ENCODE peak calls at places on chromosomes 16 and 17, in four cellular contexts. U is transverse colon, M is left ventricle myocardium inferior, F is colonic mucosa. Z is an unnamed sample.

GRCh38 chr16:27929818-27930217 is 133.7 kb downstream of the GSG1L start:
- DNase-seq in U (no peak), M (no peak), F (no peak), Z (no peak)

GRCh38 chr17:73533127-73533526 is 111.1 kb downstream of the SDK2 start:
- DNase-seq in U (no peak), M (peak), F (no peak), Z (no peak)

GRCh38 chr16:20763461-20764232 is at the start of gene ACSM3:
- DNase-seq in U (peak), M (no peak), F (peak), Z (no peak)

GRCh38 chr16:63925221-63925620 is 1196.6 kb downstream of the CDH11 start:
- DNase-seq in U (no peak), M (no peak), F (no peak), Z (no peak)

GRCh38 chr16:89005201-89006035 is 28.4 kb upstream of the CBFA2T3 start:
- DNase-seq in U (no peak), M (no peak), F (no peak), Z (no peak)

GRCh38 chr17:1232331-1232730 is 37.9 kb upstream of the BHLHA9 start:
- DNase-seq in U (no peak), M (no peak), F (no peak), Z (no peak)

GRCh38 chr17:13374203-13375143 is 227.3 kb downstream of the HS3ST3A1 start:
- DNase-seq in U (no peak), M (no peak), F (no peak), Z (no peak)

GRCh38 chr17:5262417-5262816 is 19.7 kb upstream of the RABEP1 start:
- DNase-seq in U (no peak), M (no peak), F (no peak), Z (no peak)

GRCh38 chr16:79004281-79004680 is 596.3 kb downstream of the MAF start:
- DNase-seq in U (no peak), M (no peak), F (no peak), Z (no peak)

DNA sequence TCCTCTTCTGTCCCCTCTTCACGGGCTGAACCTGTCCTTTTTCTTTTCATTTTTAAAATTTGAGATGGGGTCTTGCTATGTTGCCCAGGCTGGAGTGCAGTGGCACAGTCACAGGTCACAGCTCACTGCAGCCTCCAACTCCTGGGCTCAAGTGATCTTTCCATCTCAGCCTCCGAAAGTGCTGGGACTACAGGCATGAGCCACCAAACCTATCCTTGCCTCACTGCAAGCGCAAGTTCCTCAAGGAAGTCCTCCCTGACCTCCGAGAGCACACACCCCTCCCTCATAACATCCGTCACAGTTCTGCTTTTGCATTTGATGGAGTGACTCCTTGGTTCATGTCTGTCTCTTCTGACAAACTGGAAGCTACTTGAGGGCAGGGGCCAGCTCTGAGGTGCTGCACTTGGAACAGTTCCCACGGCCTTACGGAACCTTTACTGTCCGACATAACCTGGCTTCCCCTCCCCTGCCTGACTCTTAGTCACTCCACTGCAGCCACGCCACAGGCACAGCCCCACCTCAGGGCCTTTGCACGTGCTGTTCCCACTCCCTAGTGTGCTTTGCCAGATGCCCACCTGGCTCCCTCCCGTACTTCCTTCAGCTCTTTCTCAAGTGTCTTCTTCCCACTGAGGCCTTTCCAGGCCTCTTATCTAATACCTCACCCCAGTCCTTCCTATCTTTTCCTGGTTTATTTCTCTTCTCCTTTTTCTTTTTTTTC is 4.4 kb downstream of the TBX6 start:
- DNase-seq in U (no peak), M (no peak), F (no peak), Z (no peak)
- TF ChIP-seq CTCF in U (no peak), M (no peak), F (no peak), Z (no peak)

GRCh38 chr16:49464877-49465504 is 91.4 kb downstream of the C16orf78 start:
- DNase-seq in U (no peak), M (no peak), F (peak), Z (no peak)
- TF ChIP-seq CTCF in U (peak), M (peak), F (peak), Z (peak)

GRCh38 chr17:45311406-45311761 is 5.4 kb downstream of the MAP3K14 start:
- DNase-seq in U (no peak), M (no peak), F (no peak), Z (no peak)
- TF ChIP-seq CTCF in U (no peak), M (no peak), F (no peak), Z (no peak)

DNA sequence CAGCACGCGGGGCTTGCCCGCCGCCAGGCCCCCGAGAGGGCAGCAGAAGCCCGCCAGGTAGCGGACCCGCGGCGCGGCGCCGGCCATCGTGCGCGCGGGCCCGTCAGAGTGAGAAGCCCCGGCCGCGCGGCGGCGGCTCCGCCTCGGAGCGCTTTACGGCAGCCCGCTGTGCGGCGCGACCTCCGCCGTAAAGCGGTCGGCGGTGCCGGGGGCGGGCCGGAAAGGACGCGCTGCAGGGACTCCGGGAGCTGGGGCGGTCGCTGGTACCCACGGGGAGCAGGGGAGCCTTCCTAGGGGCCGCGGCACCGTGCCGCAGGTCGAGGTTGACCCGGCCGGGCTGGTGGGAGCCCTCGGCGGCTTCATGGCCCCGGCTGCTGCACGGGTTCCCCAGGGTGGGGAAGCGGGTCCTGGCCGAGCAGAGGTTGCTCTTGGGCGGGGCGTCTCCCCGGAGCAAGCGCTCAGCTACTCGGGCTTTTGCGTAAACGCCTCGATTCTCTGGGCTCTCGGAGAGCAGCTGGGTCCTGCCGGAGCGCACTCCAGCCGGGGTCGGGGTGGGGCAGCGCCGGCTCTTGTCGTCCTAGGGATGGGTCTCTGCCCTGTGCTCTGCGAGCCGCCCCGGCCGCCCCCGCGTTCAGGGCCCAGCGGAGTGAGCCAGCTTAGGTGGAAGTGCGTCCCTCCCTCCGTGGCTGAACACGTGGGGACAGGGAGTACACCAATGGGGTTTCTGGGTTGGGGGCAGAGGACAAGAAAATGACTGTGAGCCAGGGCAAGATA is at the start of gene FAAP100:
- DNase-seq in U (peak), M (peak), F (peak), Z (peak)
- TF ChIP-seq CTCF in U (no peak), M (no peak), F (no peak), Z (no peak)

DNA sequence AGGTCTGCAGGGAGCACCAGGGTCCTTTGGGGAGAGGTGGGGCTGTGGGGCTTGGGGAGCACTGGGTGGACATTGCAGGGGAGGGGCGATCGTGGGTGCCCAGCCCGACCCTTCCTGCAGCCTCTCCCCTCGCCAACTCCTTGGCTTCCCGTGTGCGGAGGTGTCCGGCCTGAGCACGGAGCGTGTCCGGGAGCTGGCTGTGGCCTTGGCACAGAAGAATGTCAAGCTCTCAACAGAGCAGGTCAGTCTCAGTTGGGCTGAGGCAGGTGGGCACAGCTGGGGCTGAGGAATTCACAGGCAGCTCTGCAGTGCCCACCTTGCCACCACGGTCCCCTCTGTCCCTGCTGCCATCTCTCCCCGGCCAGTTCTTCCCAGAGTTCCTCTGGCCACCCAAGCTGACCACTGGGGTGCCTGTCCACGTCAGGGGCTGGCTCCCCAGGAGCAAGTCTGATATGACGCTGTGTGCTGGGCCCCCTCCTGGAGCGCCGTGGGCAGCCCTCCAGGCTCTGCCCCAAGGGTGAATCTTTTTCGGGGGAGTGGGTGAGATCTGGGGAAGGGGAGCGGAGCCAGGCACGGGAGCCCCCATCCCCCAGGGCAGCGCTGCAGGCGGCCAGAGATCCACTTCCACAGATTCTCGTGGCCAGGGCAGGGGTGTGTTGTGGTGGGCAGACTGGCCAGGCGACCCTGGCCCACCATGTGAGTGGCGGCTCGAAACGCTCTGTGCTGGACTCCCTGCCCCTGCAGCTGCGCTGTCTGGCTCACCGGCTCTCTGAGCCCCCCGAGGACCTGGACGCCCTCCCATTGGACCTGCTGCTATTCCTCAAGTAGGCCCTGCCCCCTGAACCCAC is 3.6 kb downstream of the MSLN start:
- DNase-seq in U (no peak), M (no peak), F (no peak), Z (no peak)
- TF ChIP-seq CTCF in U (no peak), M (no peak), F (no peak), Z (no peak)